ENCODE peak calls at places on chromosomes 1 and 21, in six cellular contexts. M is GM13977; H is dorsolateral prefrontal cortex; Y is T-cell; Q is GM20000; A is activated CD4-positive, CD25-positive, alpha-beta regulatory T cell treated with anti-CD3 and anti-CD28 coated beads, Interleukin-2, amount 50 U/mL, for 16 hours. U is an unnamed sample.

GRCh38 chr1:204456826-204457361 is 37.7 kb downstream of the PIK3C2B start:
- DNase-seq in M (no peak), H (no peak), Y (no peak), Q (no peak), A (no peak), U (no peak)

GRCh38 chr1:200337831-200338230 is 72.0 kb downstream of the ZNF281 start:
- DNase-seq in M (no peak), H (no peak), Y (no peak), Q (no peak), A (no peak), U (no peak)

GRCh38 chr1:238549135-238549534 is 658.4 kb upstream of the ZP4 start:
- DNase-seq in M (no peak), H (no peak), Y (no peak), Q (no peak), A (no peak), U (no peak)

GRCh38 chr1:67001682-67002425 is 52.1 kb downstream of the SLC35D1 start:
- DNase-seq in M (no peak), H (no peak), Y (no peak), Q (no peak), A (no peak), U (no peak)

GRCh38 chr1:230267338-230268065 is 158.6 kb downstream of the PGBD5 start:
- DNase-seq in M (no peak), H (no peak), Y (no peak), Q (no peak), A (no peak), U (no peak)

GRCh38 chr21:38234395-38235142 is 22.2 kb upstream of the KCNJ15 start:
- DNase-seq in M (no peak), H (no peak), Y (no peak), Q (no peak), A (no peak), U (no peak)

GRCh38 chr1:58108783-58109182 is 437.7 kb downstream of the OMA1 start:
- DNase-seq in M (no peak), H (no peak), Y (no peak), Q (no peak), A (no peak), U (no peak)

GRCh38 chr21:14602418-14602987 is 56.4 kb upstream of the SAMSN1 start:
- DNase-seq in M (peak; percentile 7), H (no peak), Y (no peak), Q (peak; percentile 24), A (no peak), U (no peak)

GRCh38 chr1:59692591-59692990 is 122.2 kb upstream of the HOOK1 start:
- DNase-seq in M (no peak), H (no peak), Y (no peak), Q (no peak), A (no peak), U (no peak)

GRCh38 chr1:234606731-234607090 is 3.3 kb downstream of the IRF2BP2 start:
- DNase-seq in M (no peak), H (no peak), Y (no peak), Q (no peak), A (no peak), U (no peak)

GRCh38 chr1:168554603-168555520 is 11.1 kb upstream of the XCL2 start:
- DNase-seq in M (no peak), H (no peak), Y (no peak), Q (no peak), A (no peak), U (no peak)

GRCh38 chr1:173867141-173867752 is 542 bp downstream of the GAS5 start:
- DNase-seq in M (no peak), H (no peak), Y (no peak), Q (peak; percentile 14), A (no peak), U (no peak)

GRCh38 chr1:108043712-108044111 is 78.7 kb upstream of the VAV3 start:
- DNase-seq in M (peak; percentile 4), H (no peak), Y (no peak), Q (peak; percentile 15), A (no peak), U (no peak)

GRCh38 chr1:85214654-85215053 is 13.8 kb upstream of the SYDE2 start:
- DNase-seq in M (no peak), H (no peak), Y (no peak), Q (no peak), A (no peak), U (no peak)

GRCh38 chr1:9280015-9280860 is 12.5 kb upstream of the SPSB1 start:
- DNase-seq in M (peak; percentile 66), H (no peak), Y (no peak), Q (peak; percentile 68), A (no peak), U (no peak)

GRCh38 chr1:227654431-227654830 is 80.7 kb downstream of the JMJD4 start:
- DNase-seq in M (no peak), H (no peak), Y (no peak), Q (no peak), A (no peak), U (no peak)

GRCh38 chr1:226940029-226940805 is at the start of gene COQ8A:
- DNase-seq in M (peak; percentile 98), H (peak; percentile 98), Y (peak; percentile 99), Q (peak; percentile 98), A (peak; percentile 98), U (peak; percentile 100)

GRCh38 chr1:155261401-155261887 is 716 bp downstream of the SCAMP3 start:
- DNase-seq in M (no peak), H (no peak), Y (no peak), Q (no peak), A (no peak), U (no peak)

GRCh38 chr1:234326493-234327366 is 46.5 kb upstream of the COA6 start:
- DNase-seq in M (peak; percentile 67), H (peak; percentile 40), Y (peak; percentile 62), Q (peak; percentile 66), A (peak; percentile 53), U (peak; percentile 58)

GRCh38 chr1:233112184-233113008 is 162.0 kb downstream of the NTPCR start:
- DNase-seq in M (no peak), H (no peak), Y (no peak), Q (no peak), A (no peak), U (no peak)

GRCh38 chr1:109379422-109379821 is 18.3 kb downstream of the SORT1 start:
- DNase-seq in M (no peak), H (no peak), Y (no peak), Q (no peak), A (no peak), U (no peak)

GRCh38 chr1:91730781-91731732 is 154.9 kb downstream of the TGFBR3 start:
- DNase-seq in M (no peak), H (no peak), Y (no peak), Q (no peak), A (no peak), U (no peak)

U was measured in NCI-H1048.